ENCODE peak calls at places on chromosomes 12 and 14, in seven cellular contexts. One of them, this sample, is unnamed.

GRCh38 chr14:92385561-92385960 is 62.6 kb downstream of the SLC24A4 start:
- DNase-seq in caudate nucleus: no peak
- DNase-seq in smooth muscle cell of the brain vasculature: no peak
- DNase-seq in activated naive CD4-positive, alpha-beta T cell: no peak
- DNase-seq in activated CD4-positive, CD25-positive, alpha-beta regulatory T cell treated with anti-CD3 and anti-CD28 coated beads, Interleukin-2, amount 50 U/mL, for 72 hours: no peak
- DNase-seq in GM04504: no peak
- DNase-seq in HuH-7: no peak
- DNase-seq in this sample: no peak

GRCh38 chr12:117842630-117843029 is 126.2 kb downstream of the KSR2 start:
- DNase-seq in caudate nucleus: no peak
- DNase-seq in smooth muscle cell of the brain vasculature: no peak
- DNase-seq in activated naive CD4-positive, alpha-beta T cell: no peak
- DNase-seq in activated CD4-positive, CD25-positive, alpha-beta regulatory T cell treated with anti-CD3 and anti-CD28 coated beads, Interleukin-2, amount 50 U/mL, for 72 hours: no peak
- DNase-seq in GM04504: no peak
- DNase-seq in HuH-7: no peak
- DNase-seq in this sample: no peak

GRCh38 chr12:64560395-64561301 is 49.6 kb upstream of the RASSF3 start:
- DNase-seq in caudate nucleus: no peak
- DNase-seq in smooth muscle cell of the brain vasculature: peak
- DNase-seq in activated naive CD4-positive, alpha-beta T cell: no peak
- DNase-seq in activated CD4-positive, CD25-positive, alpha-beta regulatory T cell treated with anti-CD3 and anti-CD28 coated beads, Interleukin-2, amount 50 U/mL, for 72 hours: no peak
- DNase-seq in GM04504: peak
- DNase-seq in HuH-7: no peak
- DNase-seq in this sample: peak

GRCh38 chr12:26628234-26628633 is 204.8 kb downstream of the ITPR2 start:
- DNase-seq in caudate nucleus: no peak
- DNase-seq in smooth muscle cell of the brain vasculature: no peak
- DNase-seq in activated naive CD4-positive, alpha-beta T cell: no peak
- DNase-seq in activated CD4-positive, CD25-positive, alpha-beta regulatory T cell treated with anti-CD3 and anti-CD28 coated beads, Interleukin-2, amount 50 U/mL, for 72 hours: no peak
- DNase-seq in GM04504: no peak
- DNase-seq in HuH-7: no peak
- DNase-seq in this sample: no peak

GRCh38 chr14:68807148-68807600 is 14.3 kb upstream of the ZFP36L1 start:
- DNase-seq in caudate nucleus: no peak
- DNase-seq in smooth muscle cell of the brain vasculature: no peak
- DNase-seq in activated naive CD4-positive, alpha-beta T cell: no peak
- DNase-seq in activated CD4-positive, CD25-positive, alpha-beta regulatory T cell treated with anti-CD3 and anti-CD28 coated beads, Interleukin-2, amount 50 U/mL, for 72 hours: no peak
- DNase-seq in GM04504: no peak
- DNase-seq in HuH-7: no peak
- DNase-seq in this sample: no peak

GRCh38 chr14:68395585-68395984 is 397.3 kb downstream of the ZFP36L1 start:
- DNase-seq in caudate nucleus: no peak
- DNase-seq in smooth muscle cell of the brain vasculature: no peak
- DNase-seq in activated naive CD4-positive, alpha-beta T cell: no peak
- DNase-seq in activated CD4-positive, CD25-positive, alpha-beta regulatory T cell treated with anti-CD3 and anti-CD28 coated beads, Interleukin-2, amount 50 U/mL, for 72 hours: no peak
- DNase-seq in GM04504: peak
- DNase-seq in HuH-7: no peak
- DNase-seq in this sample: peak

GRCh38 chr12:75774309-75775052 is 257.1 kb downstream of the PHLDA1 start:
- DNase-seq in caudate nucleus: no peak
- DNase-seq in smooth muscle cell of the brain vasculature: no peak
- DNase-seq in activated naive CD4-positive, alpha-beta T cell: no peak
- DNase-seq in activated CD4-positive, CD25-positive, alpha-beta regulatory T cell treated with anti-CD3 and anti-CD28 coated beads, Interleukin-2, amount 50 U/mL, for 72 hours: no peak
- DNase-seq in GM04504: no peak
- DNase-seq in HuH-7: no peak
- DNase-seq in this sample: no peak

GRCh38 chr12:103677341-103677740 is 90.3 kb downstream of the STAB2 start:
- DNase-seq in caudate nucleus: no peak
- DNase-seq in smooth muscle cell of the brain vasculature: no peak
- DNase-seq in activated naive CD4-positive, alpha-beta T cell: no peak
- DNase-seq in activated CD4-positive, CD25-positive, alpha-beta regulatory T cell treated with anti-CD3 and anti-CD28 coated beads, Interleukin-2, amount 50 U/mL, for 72 hours: no peak
- DNase-seq in GM04504: no peak
- DNase-seq in HuH-7: no peak
- DNase-seq in this sample: no peak

GRCh38 chr14:20623798-20624197 is 17.7 kb downstream of the OR6S1 start:
- DNase-seq in caudate nucleus: no peak
- DNase-seq in smooth muscle cell of the brain vasculature: no peak
- DNase-seq in activated naive CD4-positive, alpha-beta T cell: no peak
- DNase-seq in activated CD4-positive, CD25-positive, alpha-beta regulatory T cell treated with anti-CD3 and anti-CD28 coated beads, Interleukin-2, amount 50 U/mL, for 72 hours: no peak
- DNase-seq in GM04504: no peak
- DNase-seq in HuH-7: no peak
- DNase-seq in this sample: no peak

GRCh38 chr12:57142727-57143126 is 4.7 kb downstream of the LRP1-AS start:
- DNase-seq in caudate nucleus: peak
- DNase-seq in smooth muscle cell of the brain vasculature: no peak
- DNase-seq in activated naive CD4-positive, alpha-beta T cell: no peak
- DNase-seq in activated CD4-positive, CD25-positive, alpha-beta regulatory T cell treated with anti-CD3 and anti-CD28 coated beads, Interleukin-2, amount 50 U/mL, for 72 hours: no peak
- DNase-seq in GM04504: no peak
- DNase-seq in HuH-7: no peak
- DNase-seq in this sample: no peak

GRCh38 chr14:91744068-91744480 is 12.2 kb upstream of the CATSPERB start:
- DNase-seq in caudate nucleus: no peak
- DNase-seq in smooth muscle cell of the brain vasculature: no peak
- DNase-seq in activated naive CD4-positive, alpha-beta T cell: no peak
- DNase-seq in activated CD4-positive, CD25-positive, alpha-beta regulatory T cell treated with anti-CD3 and anti-CD28 coated beads, Interleukin-2, amount 50 U/mL, for 72 hours: no peak
- DNase-seq in GM04504: no peak
- DNase-seq in HuH-7: peak
- DNase-seq in this sample: no peak

GRCh38 chr12:102913453-102914226 is 3.4 kb downstream of the PAH start:
- DNase-seq in caudate nucleus: no peak
- DNase-seq in smooth muscle cell of the brain vasculature: no peak
- DNase-seq in activated naive CD4-positive, alpha-beta T cell: no peak
- DNase-seq in activated CD4-positive, CD25-positive, alpha-beta regulatory T cell treated with anti-CD3 and anti-CD28 coated beads, Interleukin-2, amount 50 U/mL, for 72 hours: no peak
- DNase-seq in GM04504: no peak
- DNase-seq in HuH-7: no peak
- DNase-seq in this sample: no peak

GRCh38 chr14:24253936-24254335 is 9.0 kb downstream of the TGM1 start:
- DNase-seq in caudate nucleus: no peak
- DNase-seq in smooth muscle cell of the brain vasculature: no peak
- DNase-seq in activated naive CD4-positive, alpha-beta T cell: no peak
- DNase-seq in activated CD4-positive, CD25-positive, alpha-beta regulatory T cell treated with anti-CD3 and anti-CD28 coated beads, Interleukin-2, amount 50 U/mL, for 72 hours: no peak
- DNase-seq in GM04504: no peak
- DNase-seq in HuH-7: no peak
- DNase-seq in this sample: no peak

GRCh38 chr12:94689002-94689645 is 38.8 kb upstream of the TMCC3 start:
- DNase-seq in caudate nucleus: no peak
- DNase-seq in smooth muscle cell of the brain vasculature: peak
- DNase-seq in activated naive CD4-positive, alpha-beta T cell: no peak
- DNase-seq in activated CD4-positive, CD25-positive, alpha-beta regulatory T cell treated with anti-CD3 and anti-CD28 coated beads, Interleukin-2, amount 50 U/mL, for 72 hours: no peak
- DNase-seq in GM04504: no peak
- DNase-seq in HuH-7: no peak
- DNase-seq in this sample: no peak

GRCh38 chr12:16323638-16324037 is 23.8 kb upstream of the MGST1 start:
- DNase-seq in caudate nucleus: no peak
- DNase-seq in smooth muscle cell of the brain vasculature: no peak
- DNase-seq in activated naive CD4-positive, alpha-beta T cell: no peak
- DNase-seq in activated CD4-positive, CD25-positive, alpha-beta regulatory T cell treated with anti-CD3 and anti-CD28 coated beads, Interleukin-2, amount 50 U/mL, for 72 hours: no peak
- DNase-seq in GM04504: no peak
- DNase-seq in HuH-7: no peak
- DNase-seq in this sample: no peak

GRCh38 chr12:115322275-115322674 is 638.3 kb upstream of the TBX3 start:
- DNase-seq in caudate nucleus: no peak
- DNase-seq in smooth muscle cell of the brain vasculature: no peak
- DNase-seq in activated naive CD4-positive, alpha-beta T cell: no peak
- DNase-seq in activated CD4-positive, CD25-positive, alpha-beta regulatory T cell treated with anti-CD3 and anti-CD28 coated beads, Interleukin-2, amount 50 U/mL, for 72 hours: no peak
- DNase-seq in GM04504: peak
- DNase-seq in HuH-7: no peak
- DNase-seq in this sample: no peak

GRCh38 chr12:5429741-5430557 is 2.0 kb upstream of the NTF3 start:
- DNase-seq in caudate nucleus: no peak
- DNase-seq in smooth muscle cell of the brain vasculature: no peak
- DNase-seq in activated naive CD4-positive, alpha-beta T cell: no peak
- DNase-seq in activated CD4-positive, CD25-positive, alpha-beta regulatory T cell treated with anti-CD3 and anti-CD28 coated beads, Interleukin-2, amount 50 U/mL, for 72 hours: no peak
- DNase-seq in GM04504: no peak
- DNase-seq in HuH-7: no peak
- DNase-seq in this sample: no peak

GRCh38 chr14:57068511-57068910 is 200.2 kb downstream of the EXOC5 start:
- DNase-seq in caudate nucleus: no peak
- DNase-seq in smooth muscle cell of the brain vasculature: no peak
- DNase-seq in activated naive CD4-positive, alpha-beta T cell: no peak
- DNase-seq in activated CD4-positive, CD25-positive, alpha-beta regulatory T cell treated with anti-CD3 and anti-CD28 coated beads, Interleukin-2, amount 50 U/mL, for 72 hours: no peak
- DNase-seq in GM04504: no peak
- DNase-seq in HuH-7: no peak
- DNase-seq in this sample: no peak